ENCODE peak calls at places on chromosomes 3 and 15, in five cellular contexts. One of them, this sample, is unnamed.
A peak's percentile ranks its signal among the peaks of the same experiment; 100 is the strongest.

GRCh38 chr3:128482857-128483656 is 9.9 kb downstream of the GATA2 start:
- DNase-seq in dorsolateral prefrontal cortex: no peak
- DNase-seq in GM10248: no peak
- DNase-seq in choroid plexus epithelial cell: peak; percentile 67
- DNase-seq in tibial artery: no peak
- DNase-seq in this sample: no peak

GRCh38 chr15:57217716-57218598 is 158.3 kb upstream of the CGNL1 start:
- DNase-seq in dorsolateral prefrontal cortex: no peak
- DNase-seq in GM10248: no peak
- DNase-seq in choroid plexus epithelial cell: peak; percentile 47
- DNase-seq in tibial artery: no peak
- DNase-seq in this sample: no peak

GRCh38 chr3:73781536-73781935 is 156.8 kb upstream of the PDZRN3 start:
- DNase-seq in dorsolateral prefrontal cortex: peak; percentile 43
- DNase-seq in GM10248: no peak
- DNase-seq in choroid plexus epithelial cell: no peak
- DNase-seq in tibial artery: no peak
- DNase-seq in this sample: no peak

GRCh38 chr15:46709461-46709860 is 1007.8 kb upstream of the SEMA6D start:
- DNase-seq in dorsolateral prefrontal cortex: no peak
- DNase-seq in GM10248: no peak
- DNase-seq in choroid plexus epithelial cell: no peak
- DNase-seq in tibial artery: no peak
- DNase-seq in this sample: no peak

GRCh38 chr15:50884583-50884982 is 23.9 kb upstream of the AP4E1 start:
- DNase-seq in dorsolateral prefrontal cortex: no peak
- DNase-seq in GM10248: no peak
- DNase-seq in choroid plexus epithelial cell: peak; percentile 35
- DNase-seq in tibial artery: no peak
- DNase-seq in this sample: no peak

GRCh38 chr3:20071182-20071581 is 30.9 kb downstream of the KAT2B start:
- DNase-seq in dorsolateral prefrontal cortex: no peak
- DNase-seq in GM10248: no peak
- DNase-seq in choroid plexus epithelial cell: no peak
- DNase-seq in tibial artery: no peak
- DNase-seq in this sample: no peak

GRCh38 chr3:39137991-39138803 is 15.2 kb downstream of the CSRNP1 start:
- DNase-seq in dorsolateral prefrontal cortex: no peak
- DNase-seq in GM10248: no peak
- DNase-seq in choroid plexus epithelial cell: no peak
- DNase-seq in tibial artery: no peak
- DNase-seq in this sample: no peak

GRCh38 chr15:86001200-86001599 is 78.5 kb upstream of the AGBL1 start:
- DNase-seq in dorsolateral prefrontal cortex: no peak
- DNase-seq in GM10248: no peak
- DNase-seq in choroid plexus epithelial cell: no peak
- DNase-seq in tibial artery: no peak
- DNase-seq in this sample: no peak

GRCh38 chr15:63291507-63291906 is 14.1 kb downstream of the APH1B start:
- DNase-seq in dorsolateral prefrontal cortex: no peak
- DNase-seq in GM10248: no peak
- DNase-seq in choroid plexus epithelial cell: peak; percentile 96
- DNase-seq in tibial artery: no peak
- DNase-seq in this sample: no peak

GRCh38 chr3:112327371-112327951 is 5.5 kb upstream of the CD200 start:
- DNase-seq in dorsolateral prefrontal cortex: no peak
- DNase-seq in GM10248: peak; percentile 50
- DNase-seq in choroid plexus epithelial cell: peak; percentile 89
- DNase-seq in tibial artery: no peak
- DNase-seq in this sample: peak; percentile 59

GRCh38 chr3:196835081-196835480 is 32.6 kb upstream of the SENP5 start:
- DNase-seq in dorsolateral prefrontal cortex: no peak
- DNase-seq in GM10248: no peak
- DNase-seq in choroid plexus epithelial cell: no peak
- DNase-seq in tibial artery: no peak
- DNase-seq in this sample: no peak
- TF ChIP-seq CTCF in dorsolateral prefrontal cortex: no peak
- TF ChIP-seq CTCF in GM10248: no peak
- TF ChIP-seq CTCF in choroid plexus epithelial cell: no peak
- TF ChIP-seq CTCF in tibial artery: no peak
- TF ChIP-seq CTCF in this sample: no peak

DNA sequence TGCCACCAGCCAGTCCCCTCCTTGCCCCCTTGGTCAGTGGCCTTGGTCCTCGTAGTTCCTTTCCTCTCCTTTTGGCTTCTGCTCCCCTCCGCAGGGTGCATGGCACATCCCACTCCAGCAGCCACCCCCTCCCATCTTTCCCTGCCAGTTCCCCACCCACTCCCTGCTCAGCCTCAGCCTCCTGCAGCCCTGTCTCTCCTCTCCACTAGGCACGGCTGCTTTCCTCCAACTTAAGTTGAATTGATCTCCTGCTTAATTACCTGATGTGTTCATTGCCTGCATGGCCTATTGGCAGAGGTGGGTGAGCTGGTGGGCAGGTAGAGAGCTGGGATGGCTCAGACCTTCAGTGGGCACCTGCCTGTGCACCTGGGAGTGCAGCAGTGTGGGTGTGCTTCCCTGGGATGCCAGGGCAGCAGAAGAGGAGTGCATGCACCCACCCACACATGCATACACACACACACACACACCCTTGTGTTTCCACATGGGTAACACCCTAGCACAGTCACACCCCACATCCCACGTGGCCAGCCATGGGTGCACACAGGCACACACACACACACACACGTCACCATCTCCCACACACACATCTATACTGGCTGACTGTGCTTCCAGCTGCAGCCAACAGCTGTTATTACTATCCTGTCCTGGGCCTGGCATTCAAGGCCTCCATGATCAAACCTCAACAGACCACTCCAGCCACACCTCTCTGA is 30.9 kb downstream of the C3orf18 start:
- DNase-seq in dorsolateral prefrontal cortex: peak; percentile 32
- DNase-seq in GM10248: no peak
- DNase-seq in choroid plexus epithelial cell: peak; percentile 5
- DNase-seq in tibial artery: no peak
- DNase-seq in this sample: no peak
- TF ChIP-seq CTCF in dorsolateral prefrontal cortex: no peak
- TF ChIP-seq CTCF in GM10248: no peak
- TF ChIP-seq CTCF in choroid plexus epithelial cell: no peak
- TF ChIP-seq CTCF in tibial artery: no peak
- TF ChIP-seq CTCF in this sample: no peak

DNA sequence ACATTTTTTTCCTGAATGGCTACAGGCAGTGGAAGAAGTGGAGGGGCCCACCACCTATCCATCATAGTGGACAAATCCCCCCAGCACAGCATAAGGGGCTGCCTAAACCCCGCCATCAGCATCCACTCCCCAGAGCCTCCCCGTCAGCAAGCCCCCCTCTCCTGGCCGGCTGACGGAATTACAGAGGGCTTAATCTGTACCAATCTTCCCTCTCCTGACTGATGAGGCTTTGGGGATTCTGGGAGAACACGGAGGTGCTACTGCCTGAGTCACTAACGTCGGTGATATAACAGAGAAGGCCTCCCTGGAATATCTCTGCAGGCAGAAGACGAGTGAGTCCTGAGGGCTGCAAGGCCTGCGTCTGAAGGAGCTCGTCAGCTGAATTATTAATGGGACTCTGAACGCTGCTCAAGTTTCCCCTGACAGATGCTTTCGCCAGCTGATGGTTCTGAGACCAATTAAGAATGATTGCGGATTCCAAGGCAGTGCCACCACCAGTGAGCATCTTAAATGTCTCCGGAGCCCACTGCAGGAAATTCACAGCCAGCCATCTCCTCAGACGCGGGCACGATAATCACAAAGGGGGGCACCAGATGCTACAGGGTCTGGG is 147.7 kb downstream of the XXYLT1 start:
- DNase-seq in dorsolateral prefrontal cortex: no peak
- DNase-seq in GM10248: no peak
- DNase-seq in choroid plexus epithelial cell: no peak
- DNase-seq in tibial artery: no peak
- DNase-seq in this sample: no peak
- TF ChIP-seq CTCF in dorsolateral prefrontal cortex: no peak
- TF ChIP-seq CTCF in GM10248: no peak
- TF ChIP-seq CTCF in choroid plexus epithelial cell: peak; percentile 50
- TF ChIP-seq CTCF in tibial artery: no peak
- TF ChIP-seq CTCF in this sample: no peak

DNA sequence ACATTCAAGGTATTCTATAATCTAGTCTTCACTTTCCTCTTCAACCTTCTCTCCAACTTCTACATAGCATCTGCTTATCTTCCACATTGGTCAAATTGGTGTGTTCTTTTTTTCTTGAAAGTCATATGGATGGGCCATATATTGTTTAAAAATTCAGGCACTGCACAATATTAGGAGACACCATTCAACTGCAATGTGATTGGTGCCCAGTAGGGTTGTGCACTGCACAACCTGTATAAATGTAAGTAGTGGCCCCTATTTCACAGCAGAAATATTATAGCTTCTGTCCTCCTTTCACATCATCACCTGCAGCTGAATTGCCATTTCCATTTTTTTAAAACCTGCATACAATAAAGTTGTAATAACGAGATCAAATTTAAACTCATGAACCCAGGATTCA is 18.1 kb upstream of the GOLIM4 start:
- DNase-seq in dorsolateral prefrontal cortex: no peak
- DNase-seq in GM10248: no peak
- DNase-seq in choroid plexus epithelial cell: no peak
- DNase-seq in tibial artery: no peak
- DNase-seq in this sample: no peak
- TF ChIP-seq CTCF in dorsolateral prefrontal cortex: no peak
- TF ChIP-seq CTCF in GM10248: no peak
- TF ChIP-seq CTCF in choroid plexus epithelial cell: no peak
- TF ChIP-seq CTCF in tibial artery: no peak
- TF ChIP-seq CTCF in this sample: no peak

DNA sequence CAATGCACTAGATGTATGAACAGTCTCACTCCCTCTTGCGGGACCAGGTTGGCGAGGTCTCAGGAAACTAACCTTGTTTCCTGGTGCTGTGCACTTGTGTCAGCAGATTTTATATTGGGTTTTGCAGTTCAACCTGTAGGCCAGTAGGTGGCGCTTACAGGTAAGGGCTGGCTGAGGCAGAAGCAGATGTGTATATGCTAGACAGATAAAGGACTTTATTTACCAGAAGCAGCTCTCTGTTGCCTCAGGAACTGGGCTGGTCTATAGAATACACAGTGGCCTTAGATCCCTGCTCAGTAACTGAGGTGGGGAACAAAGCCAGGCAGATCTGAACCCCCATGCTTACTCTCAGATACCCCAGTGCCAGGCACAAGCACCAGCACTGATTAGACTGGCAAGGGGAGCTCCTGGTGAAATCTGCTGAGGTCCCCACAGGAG is 296.8 kb downstream of the DOCK3 start:
- DNase-seq in dorsolateral prefrontal cortex: no peak
- DNase-seq in GM10248: peak; percentile 64
- DNase-seq in choroid plexus epithelial cell: peak; percentile 72
- DNase-seq in tibial artery: no peak
- DNase-seq in this sample: peak; percentile 67
- TF ChIP-seq CTCF in dorsolateral prefrontal cortex: peak; percentile 45
- TF ChIP-seq CTCF in GM10248: peak; percentile 97
- TF ChIP-seq CTCF in choroid plexus epithelial cell: peak; percentile 88
- TF ChIP-seq CTCF in tibial artery: peak; percentile 42
- TF ChIP-seq CTCF in this sample: peak; percentile 87

GRCh38 chr3:151085227-151085888 is at the start of gene MED12L:
- DNase-seq in dorsolateral prefrontal cortex: peak; percentile 56
- DNase-seq in GM10248: peak; percentile 90
- DNase-seq in choroid plexus epithelial cell: peak; percentile 78
- DNase-seq in tibial artery: peak; percentile 73
- DNase-seq in this sample: peak; percentile 93
- TF ChIP-seq CTCF in dorsolateral prefrontal cortex: peak; percentile 44
- TF ChIP-seq CTCF in GM10248: no peak
- TF ChIP-seq CTCF in choroid plexus epithelial cell: no peak
- TF ChIP-seq CTCF in tibial artery: no peak
- TF ChIP-seq CTCF in this sample: no peak

DNA sequence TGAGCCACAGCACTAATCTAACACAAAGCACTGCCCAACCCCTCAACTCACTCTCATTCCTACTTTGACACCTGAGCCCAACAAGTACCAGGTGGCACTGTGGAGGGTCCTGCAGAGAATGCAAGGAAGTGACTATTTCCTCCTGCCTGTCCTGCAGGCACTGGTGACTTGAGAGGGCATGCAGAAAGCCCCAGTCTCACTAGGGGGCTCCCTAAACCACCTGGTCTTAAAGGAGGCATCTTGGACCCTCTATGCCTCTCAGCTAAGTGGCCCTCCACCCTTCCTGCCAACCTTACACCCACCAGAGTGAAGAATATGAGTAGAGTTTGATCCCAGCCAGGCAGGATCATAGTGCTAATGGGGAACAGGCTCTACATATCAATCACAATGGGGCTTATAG is 15.2 kb downstream of the TRAIP start:
- DNase-seq in dorsolateral prefrontal cortex: no peak
- DNase-seq in GM10248: no peak
- DNase-seq in choroid plexus epithelial cell: peak; percentile 25
- DNase-seq in tibial artery: no peak
- DNase-seq in this sample: no peak
- TF ChIP-seq CTCF in dorsolateral prefrontal cortex: peak; percentile 31
- TF ChIP-seq CTCF in GM10248: peak; percentile 47
- TF ChIP-seq CTCF in choroid plexus epithelial cell: peak; percentile 53
- TF ChIP-seq CTCF in tibial artery: peak; percentile 6
- TF ChIP-seq CTCF in this sample: peak; percentile 27